ENCODE peak calls at places on chromosomes 16 and 17, in six cellular contexts. L is IMR-90, P is A549, Z is SK-N-SH, R is K562, X is HepG2. D is an unnamed sample.

GRCh38 chr17:46057366-46057765 is 58.3 kb downstream of the STH start:
- DNase-seq in L (no peak), P (peak; percentile 50), Z (no peak), R (no peak), X (no peak), D (no peak)

GRCh38 chr17:82752371-82753200 is 721 bp downstream of the TBCD start:
- DNase-seq in L (no peak), P (no peak), Z (peak; percentile 84), R (peak; percentile 70), X (no peak), D (no peak)

GRCh38 chr17:12789075-12789975 is at the start of gene ARHGAP44:
- DNase-seq in L (peak; percentile 59), P (peak; percentile 77), Z (peak; percentile 82), R (peak; percentile 38), X (peak; percentile 40), D (no peak)

GRCh38 chr16:88387941-88388627 is 5.3 kb downstream of the ZNF469 start:
- DNase-seq in L (peak; percentile 51), P (peak; percentile 87), Z (no peak), R (no peak), X (peak; percentile 30), D (no peak)

GRCh38 chr17:29840884-29841283 is 89.1 kb downstream of the SSH2 start:
- DNase-seq in L (peak; percentile 81), P (no peak), Z (no peak), R (no peak), X (no peak), D (no peak)

GRCh38 chr17:82782657-82783207 is 30.9 kb downstream of the TBCD start:
- DNase-seq in L (no peak), P (no peak), Z (no peak), R (no peak), X (no peak), D (no peak)

GRCh38 chr16:89190150-89190958 is 10.0 kb downstream of the SLC22A31 start:
- DNase-seq in L (no peak), P (no peak), Z (peak; percentile 16), R (no peak), X (no peak), D (no peak)

GRCh38 chr17:16419074-16419928 is 3.9 kb downstream of the TRPV2 start:
- DNase-seq in L (peak; percentile 94), P (peak; percentile 58), Z (peak; percentile 78), R (peak; percentile 59), X (peak; percentile 54), D (peak; percentile 59)

GRCh38 chr16:20610192-20610891 is 34.2 kb upstream of the ACSM2B start:
- DNase-seq in L (no peak), P (no peak), Z (no peak), R (no peak), X (peak; percentile 27), D (no peak)

GRCh38 chr17:65305116-65305515 is 167.9 kb downstream of the RGS9 start:
- DNase-seq in L (no peak), P (no peak), Z (no peak), R (no peak), X (no peak), D (no peak)

GRCh38 chr16:87855852-87856715 is 13.2 kb downstream of the SLC7A5 start:
- DNase-seq in L (peak; percentile 56), P (peak; percentile 79), Z (peak; percentile 75), R (no peak), X (peak; percentile 83), D (no peak)

GRCh38 chr17:8057691-8058114 is 18.8 kb downstream of the ALOX15B start:
- DNase-seq in L (peak; percentile 75), P (peak; percentile 88), Z (peak; percentile 80), R (peak; percentile 54), X (peak; percentile 75), D (peak; percentile 45)

GRCh38 chr17:28551421-28552186 is 820 bp downstream of the UNC119 start:
- DNase-seq in L (no peak), P (no peak), Z (no peak), R (no peak), X (no peak), D (no peak)

GRCh38 chr16:1208239-1208830 is 16.7 kb downstream of the TPSG1 start:
- DNase-seq in L (no peak), P (no peak), Z (no peak), R (no peak), X (no peak), D (no peak)

GRCh38 chr17:67260051-67260987 is 15.3 kb upstream of the HELZ start:
- DNase-seq in L (peak; percentile 75), P (peak; percentile 48), Z (no peak), R (no peak), X (peak; percentile 77), D (no peak)

GRCh38 chr17:81516439-81516838 is 3.8 kb upstream of the ACTG1 start:
- DNase-seq in L (no peak), P (no peak), Z (no peak), R (no peak), X (no peak), D (no peak)

GRCh38 chr17:15884731-15885130 is 60.2 kb upstream of the ADORA2B start:
- DNase-seq in L (peak; percentile 45), P (no peak), Z (no peak), R (no peak), X (no peak), D (no peak)

GRCh38 chr16:23960081-23960499 is 124.3 kb downstream of the PRKCB start:
- DNase-seq in L (no peak), P (no peak), Z (no peak), R (no peak), X (no peak), D (no peak)

GRCh38 chr16:88784074-88784855 is 755 bp downstream of the PIEZO1 start:
- DNase-seq in L (peak; percentile 72), P (peak; percentile 74), Z (peak; percentile 81), R (peak; percentile 76), X (peak; percentile 75), D (no peak)

GRCh38 chr17:74153456-74153810 is 50.0 kb upstream of the RPL38 start:
- DNase-seq in L (no peak), P (no peak), Z (no peak), R (no peak), X (no peak), D (no peak)

GRCh38 chr16:68596266-68596665 is 48.8 kb upstream of the CDH3 start:
- DNase-seq in L (no peak), P (no peak), Z (no peak), R (no peak), X (no peak), D (no peak)

GRCh38 chr17:71237903-71238538 is 882.8 kb upstream of the SOX9 start:
- DNase-seq in L (peak; percentile 53), P (peak; percentile 37), Z (peak; percentile 12), R (no peak), X (no peak), D (no peak)

GRCh38 chr16:76976756-76977155 is 214.2 kb upstream of the MON1B start:
- DNase-seq in L (no peak), P (no peak), Z (no peak), R (no peak), X (no peak), D (no peak)

GRCh38 chr17:6394055-6394454 is 40.9 kb downstream of the AIPL1 start:
- DNase-seq in L (no peak), P (no peak), Z (no peak), R (no peak), X (no peak), D (no peak)

GRCh38 chr17:50047488-50048126 is 8.3 kb upstream of the ITGA3 start:
- DNase-seq in L (peak; percentile 83), P (peak; percentile 49), Z (no peak), R (no peak), X (no peak), D (no peak)

GRCh38 chr17:7982171-7982570 is 20.2 kb upstream of the GUCY2D start:
- DNase-seq in L (peak; percentile 78), P (no peak), Z (no peak), R (no peak), X (no peak), D (no peak)

GRCh38 chr16:66457888-66458287 is 30.8 kb downstream of the BEAN1 start:
- DNase-seq in L (peak; percentile 5), P (peak; percentile 20), Z (no peak), R (no peak), X (no peak), D (no peak)

GRCh38 chr16:29940656-29941055 is 14.6 kb upstream of the KCTD13 start:
- DNase-seq in L (no peak), P (no peak), Z (no peak), R (no peak), X (no peak), D (no peak)
- TF ChIP-seq SMC3 in L (no peak), P (no peak), Z (no peak), R (no peak), X (no peak), D (no peak)

DNA sequence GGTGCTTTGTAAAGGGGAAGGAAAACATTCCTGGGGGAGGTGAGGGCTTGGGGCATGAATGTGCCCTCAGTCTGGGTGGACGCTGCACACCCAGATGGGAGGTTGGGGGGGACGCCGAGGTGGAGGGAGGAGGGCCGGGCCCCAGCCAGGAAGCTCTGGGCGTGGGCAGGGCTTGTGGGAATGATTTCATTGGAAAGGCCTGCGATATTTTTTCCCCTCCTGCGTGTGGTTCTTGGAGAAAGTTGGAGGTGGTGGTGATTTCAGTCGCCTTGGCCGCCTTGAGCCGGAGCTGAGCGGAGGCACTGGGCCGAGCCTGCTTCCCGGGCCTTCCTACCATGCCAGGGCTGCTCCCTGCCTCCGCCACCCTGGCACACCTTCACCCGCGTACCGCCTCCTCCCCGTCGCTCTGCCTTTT is 26.4 kb upstream of the CLEC18A start:
- DNase-seq in L (peak; percentile 81), P (no peak), Z (no peak), R (no peak), X (peak; percentile 63), D (no peak)
- TF ChIP-seq SMC3 in L (no peak), P (no peak), Z (no peak), R (no peak), X (no peak), D (no peak)

DNA sequence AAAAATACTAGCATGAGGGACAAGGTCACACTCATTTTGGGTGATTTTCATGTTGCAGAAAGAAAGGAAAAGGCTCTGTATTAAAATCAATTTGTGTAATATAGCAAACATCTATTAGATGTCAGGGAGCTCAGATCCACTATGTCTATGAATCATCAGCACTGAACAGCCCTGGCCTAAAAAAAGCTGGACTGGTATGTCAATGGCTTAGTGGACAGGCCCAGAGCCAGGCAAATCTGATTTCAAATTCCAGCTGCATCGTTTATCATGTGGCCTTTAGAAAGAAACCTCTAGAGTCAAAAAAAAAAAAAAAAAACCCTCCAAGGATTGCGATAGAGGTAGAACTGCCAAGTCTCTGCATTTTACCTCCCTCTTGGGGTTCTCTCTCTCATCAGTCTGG is 5.4 kb downstream of the GAS7 start:
- DNase-seq in L (peak; percentile 84), P (no peak), Z (no peak), R (no peak), X (no peak), D (no peak)
- TF ChIP-seq SMC3 in L (no peak), P (no peak), Z (no peak), R (no peak), X (no peak), D (no peak)

GRCh38 chr16:50802958-50803357 is 61.1 kb downstream of the CYLD start:
- DNase-seq in L (no peak), P (peak; percentile 13), Z (no peak), R (no peak), X (no peak), D (no peak)

GRCh38 chr16:50796829-50797228 is 54.9 kb downstream of the CYLD start:
- DNase-seq in L (no peak), P (no peak), Z (no peak), R (no peak), X (no peak), D (no peak)

GRCh38 chr16:50797456-50797855 is 55.6 kb downstream of the CYLD start:
- DNase-seq in L (peak; percentile 42), P (no peak), Z (no peak), R (no peak), X (no peak), D (no peak)

GRCh38 chr16:50802000-50802399 is 60.1 kb downstream of the CYLD start:
- DNase-seq in L (peak; percentile 81), P (no peak), Z (no peak), R (no peak), X (no peak), D (no peak)

GRCh38 chr16:50800074-50800473 is 58.2 kb downstream of the CYLD start:
- DNase-seq in L (no peak), P (no peak), Z (no peak), R (no peak), X (no peak), D (no peak)
- TF ChIP-seq SMC3 in L (no peak), P (no peak), Z (no peak), R (no peak), X (no peak), D (no peak)